ENCODE peak calls at places on chromosomes 2 and 18, in eight cellular contexts. G, R, E, B, W, N, D and P are unnamed samples.

GRCh38 chr2:16241166-16242160 is 301.1 kb downstream of the MYCN start:
- DNase-seq in G (no peak), R (no peak), E (no peak), B (no peak), W (no peak), N (no peak), D (no peak), P (no peak)

GRCh38 chr18:76399613-76400391 is 95.2 kb downstream of the ZNF516 start:
- DNase-seq in G (no peak), R (no peak), E (no peak), B (no peak), W (no peak), N (no peak), D (no peak), P (no peak)

GRCh38 chr2:108927936-108928659 is 60.9 kb downstream of the EDAR start:
- DNase-seq in G (peak; percentile 8), R (peak; percentile 31), E (peak; percentile 69), B (peak; percentile 79), W (peak; percentile 45), N (peak; percentile 46), D (peak; percentile 68), P (no peak)

GRCh38 chr2:229520582-229521221 is 193.7 kb downstream of the DNER start:
- DNase-seq in G (no peak), R (peak; percentile 82), E (peak; percentile 14), B (no peak), W (no peak), N (no peak), D (peak; percentile 35), P (no peak)

GRCh38 chr2:85106489-85107180 is 26.6 kb upstream of the TCF7L1 start:
- DNase-seq in G (no peak), R (no peak), E (peak; percentile 81), B (peak; percentile 23), W (no peak), N (no peak), D (peak; percentile 74), P (no peak)

GRCh38 chr2:54534625-54535024 is 78.5 kb downstream of the SPTBN1 start:
- DNase-seq in G (no peak), R (no peak), E (no peak), B (no peak), W (no peak), N (no peak), D (no peak), P (no peak)

GRCh38 chr2:158319269-158319668 is 137.3 kb downstream of the CCDC148 start:
- DNase-seq in G (no peak), R (no peak), E (no peak), B (no peak), W (no peak), N (no peak), D (no peak), P (no peak)

GRCh38 chr18:69528439-69528838 is 127.8 kb downstream of the DOK6 start:
- DNase-seq in G (no peak), R (no peak), E (peak; percentile 55), B (no peak), W (no peak), N (peak; percentile 54), D (peak; percentile 75), P (peak; percentile 19)

GRCh38 chr18:10482985-10483949 is 28.8 kb downstream of the APCDD1 start:
- DNase-seq in G (no peak), R (no peak), E (no peak), B (no peak), W (no peak), N (no peak), D (no peak), P (no peak)

GRCh38 chr2:159139216-159139933 is 147.1 kb downstream of the WDSUB1 start:
- DNase-seq in G (no peak), R (no peak), E (no peak), B (no peak), W (no peak), N (no peak), D (peak; percentile 45), P (no peak)

DNA sequence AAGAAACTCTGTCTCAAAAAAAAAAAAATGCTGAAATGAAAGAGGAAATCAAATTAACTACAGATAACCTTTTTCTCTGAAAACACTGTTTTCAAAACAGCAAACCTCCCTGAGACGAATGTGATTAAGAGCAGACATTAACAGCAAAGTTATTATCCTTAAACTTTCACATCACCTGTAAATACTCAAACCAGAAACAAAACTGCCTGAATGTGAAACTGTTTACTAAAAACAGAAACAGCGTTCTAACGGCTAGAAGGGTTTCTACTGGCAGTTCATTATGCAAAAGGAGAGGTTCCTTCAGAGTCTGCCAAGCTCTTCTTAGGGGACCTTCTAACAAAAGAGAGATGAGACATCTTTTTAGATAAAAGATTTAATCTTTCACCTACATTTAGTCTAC is 45.9 kb downstream of the PNO1 start:
- DNase-seq in G (no peak), R (no peak), E (no peak), B (no peak), W (no peak), N (no peak), D (no peak), P (no peak)
- H3K4me3 ChIP-seq in G (no peak overlapping the region), R (no peak overlapping the region), E (no peak overlapping the region), B (no peak overlapping the region), W (no peak overlapping the region), N (no peak overlapping the region), D (no peak overlapping the region), P (no peak overlapping the region)

GRCh38 chr2:25215948-25216679 is 47.7 kb upstream of the POMC start:
- DNase-seq in G (no peak), R (no peak), E (peak; percentile 51), B (peak; percentile 35), W (peak; percentile 64), N (peak; percentile 39), D (peak; percentile 83), P (no peak)
- H3K4me3 ChIP-seq in G (peak overlapping the region; percentile 57), R (peak overlapping the region; percentile 59), E (peak overlapping the region; percentile 62), B (no peak overlapping the region), W (peak overlapping the region; percentile 31), N (peak overlapping the region; percentile 39), D (peak overlapping the region; percentile 49), P (peak overlapping the region; percentile 50)

DNA sequence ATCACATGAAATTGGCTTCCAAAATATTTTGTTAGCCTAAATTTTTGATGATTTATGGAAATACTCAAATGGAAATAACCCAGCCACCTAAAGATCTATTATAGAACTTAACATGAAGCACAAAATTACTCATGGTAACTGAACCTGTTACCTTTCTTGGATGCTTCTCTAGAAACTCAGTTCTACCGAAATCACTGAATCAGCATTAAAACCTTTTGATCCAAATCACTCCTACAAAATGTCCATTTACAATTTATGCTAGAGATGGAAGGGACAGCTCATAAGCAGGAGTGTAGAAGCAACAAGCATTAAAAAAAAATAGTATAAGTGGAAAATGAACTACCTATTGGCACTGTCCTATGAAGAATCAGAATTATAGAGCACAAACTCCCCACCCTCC is 2.1 kb downstream of the PRPF40A start:
- DNase-seq in G (no peak), R (no peak), E (no peak), B (no peak), W (no peak), N (no peak), D (no peak), P (no peak)
- H3K4me3 ChIP-seq in G (no peak overlapping the region), R (no peak overlapping the region), E (no peak overlapping the region), B (no peak overlapping the region), W (no peak overlapping the region), N (no peak overlapping the region), D (no peak overlapping the region), P (no peak overlapping the region)

DNA sequence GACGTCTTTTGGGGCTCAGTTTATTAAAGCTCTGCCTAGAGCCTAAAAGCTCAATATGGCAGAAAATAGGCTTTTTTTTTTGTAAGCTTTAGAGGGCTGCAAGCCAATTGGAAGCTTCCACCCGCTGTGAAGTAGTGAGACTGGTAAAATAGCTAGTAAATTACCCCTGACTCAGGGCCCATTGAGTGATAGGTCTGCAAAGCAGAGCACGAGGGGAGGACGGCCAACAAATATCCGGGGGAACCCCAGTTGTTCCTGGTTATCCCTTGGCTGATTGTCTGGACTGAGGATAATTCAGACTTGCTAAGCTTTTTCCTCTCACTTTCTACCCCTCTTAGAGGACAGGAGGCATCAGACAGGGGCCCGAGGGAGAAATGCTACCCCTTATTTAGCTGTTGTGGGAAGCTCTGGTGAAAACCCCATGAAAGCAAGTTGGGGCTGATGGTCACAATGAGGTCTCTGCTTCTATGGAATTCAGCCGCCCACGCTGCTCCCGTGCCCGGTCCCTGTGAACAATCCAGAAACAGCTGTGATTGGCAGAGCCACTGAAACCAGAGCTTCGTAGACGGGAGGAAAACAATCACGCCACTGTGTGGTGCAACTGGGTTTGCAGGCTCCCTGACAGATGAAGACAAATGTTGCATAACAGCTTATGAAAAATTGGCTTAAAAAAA is 141.9 kb upstream of the LGALSL start:
- DNase-seq in G (peak; percentile 69), R (peak; percentile 91), E (peak; percentile 88), B (peak; percentile 42), W (peak; percentile 83), N (peak; percentile 74), D (peak; percentile 97), P (peak; percentile 62)
- H3K4me3 ChIP-seq in G (peak overlapping the region; percentile 11), R (peak overlapping the region; percentile 27), E (peak overlapping the region; percentile 22), B (no peak overlapping the region), W (no peak overlapping the region), N (no peak overlapping the region), D (peak overlapping the region; percentile 6), P (no peak overlapping the region)

GRCh38 chr2:134290363-134290762 is 36.5 kb downstream of the MGAT5 start:
- DNase-seq in G (no peak), R (no peak), E (no peak), B (no peak), W (no peak), N (no peak), D (no peak), P (no peak)
- H3K4me3 ChIP-seq in G (no peak overlapping the region), R (no peak overlapping the region), E (no peak overlapping the region), B (no peak overlapping the region), W (no peak overlapping the region), N (no peak overlapping the region), D (no peak overlapping the region), P (no peak overlapping the region)